ENCODE peak calls at places on chromosomes 6 and 20, in four cellular contexts. W, V, A and H are unnamed samples.

GRCh38 chr20:36543187-36544133 is 2.1 kb downstream of the MYL9 start:
- DNase-seq in W (peak), V (no peak), A (no peak), H (no peak)

GRCh38 chr20:60851826-60852704 is 400.0 kb upstream of the CDH4 start:
- DNase-seq in W (no peak), V (no peak), A (peak), H (peak)

GRCh38 chr6:27332692-27333641 is 20.9 kb upstream of the POM121L2 start:
- DNase-seq in W (no peak), V (peak), A (no peak), H (no peak)

GRCh38 chr6:6686748-6687601 is 98.5 kb downstream of the LY86 start:
- DNase-seq in W (no peak), V (no peak), A (peak), H (peak)

GRCh38 chr6:27095914-27096313 is 151.6 kb upstream of the PRSS16 start:
- DNase-seq in W (no peak), V (no peak), A (no peak), H (no peak)

GRCh38 chr20:2873747-2874041 is 413 bp downstream of the PTPRA start:
- DNase-seq in W (no peak), V (no peak), A (peak), H (peak)

GRCh38 chr6:37493047-37493995 is 6.4 kb downstream of the CCDC167 start:
- DNase-seq in W (no peak), V (no peak), A (no peak), H (no peak)

GRCh38 chr6:7241709-7242645 is 71.0 kb downstream of the SSR1 start:
- DNase-seq in W (no peak), V (no peak), A (peak), H (no peak)

GRCh38 chr6:105926318-105926717 is 159.8 kb upstream of the PRDM1 start:
- DNase-seq in W (no peak), V (no peak), A (no peak), H (no peak)

GRCh38 chr6:36196880-36197548 is 470 bp downstream of the BRPF3 start:
- DNase-seq in W (peak), V (peak), A (peak), H (peak)

GRCh38 chr6:43778131-43778857 is 8.3 kb downstream of the VEGFA start:
- DNase-seq in W (no peak), V (no peak), A (no peak), H (no peak)

GRCh38 chr6:43776115-43776798 is 6.2 kb downstream of the VEGFA start:
- DNase-seq in W (no peak), V (no peak), A (peak), H (no peak)

GRCh38 chr6:43778976-43779863 is 9.2 kb downstream of the VEGFA start:
- DNase-seq in W (no peak), V (no peak), A (no peak), H (no peak)

GRCh38 chr6:43774776-43775583 is 5.0 kb downstream of the VEGFA start:
- DNase-seq in W (peak), V (no peak), A (peak), H (peak)

GRCh38 chr6:43776799-43777776 is 7.1 kb downstream of the VEGFA start:
- DNase-seq in W (no peak), V (no peak), A (peak), H (no peak)
- H3K27ac ChIP-seq in W (no peak), V (no peak), A (peak), H (no peak)

GRCh38 chr6:125393449-125393858 is 91.7 kb upstream of the HDDC2 start:
- DNase-seq in W (no peak), V (no peak), A (no peak), H (no peak)
- TF ChIP-seq CTCF in W (no peak), V (no peak), A (no peak), H (no peak)

GRCh38 chr6:112036088-112036637 is 17.7 kb upstream of the CCN6 start:
- DNase-seq in W (no peak), V (no peak), A (no peak), H (no peak)
- H3K27ac ChIP-seq in W (peak), V (no peak), A (no peak), H (no peak)

GRCh38 chr6:3372912-3373554 is 83.8 kb downstream of the SLC22A23 start:
- DNase-seq in W (no peak), V (no peak), A (no peak), H (no peak)

GRCh38 chr6:3370361-3371221 is 86.3 kb downstream of the SLC22A23 start:
- DNase-seq in W (no peak), V (no peak), A (peak), H (no peak)

GRCh38 chr6:3373597-3374203 is 83.2 kb downstream of the SLC22A23 start:
- DNase-seq in W (no peak), V (no peak), A (no peak), H (no peak)

GRCh38 chr6:3371222-3371949 is 85.5 kb downstream of the SLC22A23 start:
- DNase-seq in W (no peak), V (no peak), A (no peak), H (no peak)

DNA sequence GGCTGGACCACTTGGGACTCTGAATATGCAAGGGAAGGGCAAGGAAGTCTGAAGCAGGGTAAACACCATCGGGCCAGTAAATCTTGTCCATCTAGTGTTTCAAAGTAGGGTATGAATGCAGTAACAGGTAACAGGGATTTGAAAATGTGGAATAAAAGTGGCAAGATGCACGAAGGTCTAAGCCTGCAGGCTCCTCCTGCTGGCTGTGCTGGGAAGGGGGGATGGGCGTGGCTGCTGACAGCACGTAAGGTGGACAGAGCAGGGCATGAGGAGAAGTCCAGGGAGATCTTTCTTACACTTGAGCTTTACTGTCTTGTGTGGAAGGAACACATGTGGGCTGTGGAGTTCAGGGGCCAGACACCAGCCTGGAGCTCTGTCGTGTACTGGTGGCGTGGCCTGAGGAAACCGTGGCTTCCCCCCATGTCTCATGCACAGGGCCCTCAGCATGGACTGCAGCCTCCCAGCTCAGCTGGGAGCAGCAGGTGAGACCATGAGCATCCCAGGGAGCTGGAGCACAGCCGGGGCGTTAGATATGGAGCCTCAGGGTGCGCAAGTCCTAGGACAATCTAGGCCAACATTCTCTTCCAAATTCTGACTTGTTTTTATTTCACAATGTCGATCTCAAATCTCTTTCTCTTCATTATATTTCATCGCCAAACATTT is 84.5 kb downstream of the SLC22A23 start:
- DNase-seq in W (no peak), V (no peak), A (no peak), H (peak)
- TF ChIP-seq CTCF in W (no peak), V (no peak), A (no peak), H (peak)

GRCh38 chr20:5156670-5157448 is 30.1 kb downstream of the CDS2 start:
- DNase-seq in W (no peak), V (no peak), A (no peak), H (no peak)

GRCh38 chr20:5153152-5153467 is 26.3 kb downstream of the CDS2 start:
- DNase-seq in W (no peak), V (no peak), A (no peak), H (no peak)

GRCh38 chr20:5154543-5154925 is 27.7 kb downstream of the CDS2 start:
- DNase-seq in W (no peak), V (no peak), A (no peak), H (no peak)

GRCh38 chr20:5150226-5151076 is 23.6 kb downstream of the CDS2 start:
- DNase-seq in W (no peak), V (no peak), A (no peak), H (no peak)

DNA sequence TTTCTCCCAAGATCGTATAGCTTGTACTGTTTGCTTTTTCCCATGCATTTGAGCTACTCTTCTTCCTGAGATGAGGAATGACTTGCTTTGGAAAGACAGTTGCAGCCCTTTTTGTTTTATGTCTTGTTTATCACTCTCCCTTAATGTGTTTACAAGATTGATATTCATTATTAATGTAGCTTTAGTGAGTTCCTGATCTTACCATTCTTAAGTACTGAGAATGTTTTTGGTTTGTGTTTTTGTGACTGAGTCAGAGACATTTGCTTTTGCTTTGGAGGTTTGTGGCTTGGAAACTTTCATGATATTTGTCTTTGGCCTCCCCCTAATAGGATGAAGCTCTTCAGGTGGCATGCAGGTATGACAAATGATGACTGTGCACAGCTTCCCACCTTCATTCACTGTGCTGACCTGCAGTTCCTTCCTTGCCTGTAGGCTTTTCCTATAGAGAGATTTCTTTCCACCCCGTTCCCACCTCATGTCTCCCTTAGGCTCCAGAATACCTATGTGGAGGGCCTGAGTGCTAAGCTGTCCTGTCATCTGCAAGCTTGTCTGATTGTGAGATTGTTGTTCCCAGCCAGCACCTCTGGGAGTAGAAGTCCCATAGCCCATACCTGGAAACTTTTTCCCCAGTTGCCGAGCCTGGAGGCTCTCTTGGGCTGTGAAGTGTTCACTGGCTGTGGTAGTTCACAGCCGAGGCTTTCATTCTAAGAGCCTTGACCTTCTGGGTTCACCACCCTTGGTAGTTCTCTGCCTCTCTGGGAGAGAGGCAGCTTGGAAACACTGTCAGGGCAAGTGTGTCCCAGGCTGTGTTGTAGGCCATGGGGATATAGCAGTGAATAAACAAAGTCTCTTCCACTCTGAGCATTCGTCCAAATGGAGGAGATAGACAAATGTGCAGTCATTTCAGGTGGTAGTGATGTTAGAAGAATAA is 27.1 kb downstream of the CDS2 start:
- DNase-seq in W (no peak), V (no peak), A (no peak), H (no peak)
- H3K27ac ChIP-seq in W (no peak), V (peak), A (no peak), H (no peak)

GRCh38 chr6:24547243-24547642 is 52.5 kb downstream of the ALDH5A1 start:
- DNase-seq in W (no peak), V (no peak), A (no peak), H (no peak)
- TF ChIP-seq CTCF in W (no peak), V (no peak), A (no peak), H (no peak)

GRCh38 chr6:16136536-16137450 is 7.9 kb downstream of the MYLIP start:
- DNase-seq in W (no peak), V (peak), A (no peak), H (no peak)

GRCh38 chr6:16135078-16135477 is 6.2 kb downstream of the MYLIP start:
- DNase-seq in W (no peak), V (no peak), A (no peak), H (no peak)

GRCh38 chr6:16132909-16133308 is 4.0 kb downstream of the MYLIP start:
- DNase-seq in W (no peak), V (no peak), A (no peak), H (no peak)

GRCh38 chr6:16136086-16136485 is 7.2 kb downstream of the MYLIP start:
- DNase-seq in W (no peak), V (no peak), A (no peak), H (no peak)

DNA sequence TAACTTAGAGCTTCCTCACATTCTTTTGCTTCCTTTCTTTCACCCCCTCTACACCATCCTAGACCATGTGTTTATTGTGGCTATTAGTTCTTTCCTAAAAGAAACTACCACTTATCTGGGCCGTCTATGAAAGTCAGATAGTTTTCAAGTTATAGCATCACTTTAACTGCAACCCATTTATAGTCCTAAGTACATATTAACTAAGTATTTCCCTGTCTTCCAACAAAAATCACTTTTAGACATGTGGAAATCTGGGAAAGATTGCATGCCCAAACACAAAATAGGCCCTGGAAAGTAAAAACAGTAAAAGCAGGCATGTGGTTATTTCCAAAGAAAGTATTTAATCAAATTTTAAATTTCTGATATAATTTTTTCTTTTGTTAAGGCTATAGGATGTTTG is 5.5 kb downstream of the MYLIP start:
- DNase-seq in W (no peak), V (no peak), A (no peak), H (no peak)
- H3K27ac ChIP-seq in W (peak), V (no peak), A (no peak), H (no peak)

GRCh38 chr6:50187212-50188055 is 137.7 kb upstream of the DEFB112 start:
- DNase-seq in W (no peak), V (no peak), A (no peak), H (no peak)
- TF ChIP-seq CTCF in W (no peak), V (no peak), A (no peak), H (no peak)